ENCODE peak calls at places on chromosomes 6 and 20, in four cellular contexts. Z is cardiac muscle cell, N is endodermal cell, X is dorsolateral prefrontal cortex. U is an unnamed sample. For H3K27me3, the result is how much of the 10 kb centered on the place peaks cover.

GRCh38 chr6:103273048-103273447 is 1586.7 kb downstream of the HACE1 start:
- DNase-seq in Z (peak), N (no peak), X (no peak), U (no peak)

GRCh38 chr6:17585766-17586502 is 14.2 kb upstream of the FAM8A1 start:
- DNase-seq in Z (no peak), N (peak), X (no peak), U (no peak)

GRCh38 chr6:113829702-113830058 is 27.5 kb upstream of the MARCKS start:
- DNase-seq in Z (no peak), N (no peak), X (no peak), U (no peak)

GRCh38 chr20:62768815-62769287 is 27.4 kb upstream of the MRGBP start:
- DNase-seq in Z (peak), N (no peak), X (no peak), U (no peak)

GRCh38 chr6:107124934-107125348 is 9.6 kb upstream of the BEND3 start:
- DNase-seq in Z (no peak), N (peak), X (no peak), U (no peak)

GRCh38 chr6:125792172-125792571 is 1.4 kb downstream of the NCOA7 start:
- DNase-seq in Z (no peak), N (no peak), X (no peak), U (no peak)

GRCh38 chr20:18585134-18585533 is 2.7 kb upstream of the DTD1 start:
- DNase-seq in Z (no peak), N (peak), X (no peak), U (no peak)

GRCh38 chr20:8646026-8646425 is 422.9 kb upstream of the PLCB4 start:
- DNase-seq in Z (no peak), N (no peak), X (no peak), U (no peak)

GRCh38 chr20:45450097-45450818 is 19.3 kb upstream of the WFDC2 start:
- DNase-seq in Z (peak), N (peak), X (no peak), U (no peak)

GRCh38 chr6:143333749-143334520 is 116.6 kb downstream of the ADAT2 start:
- DNase-seq in Z (no peak), N (no peak), X (no peak), U (no peak)

GRCh38 chr6:88807622-88808021 is 155.8 kb downstream of the RNGTT start:
- DNase-seq in Z (no peak), N (no peak), X (no peak), U (no peak)

GRCh38 chr20:889110-889509 is 27.0 kb downstream of the ANGPT4 start:
- DNase-seq in Z (no peak), N (no peak), X (no peak), U (no peak)

GRCh38 chr20:16423311-16424212 is 149.7 kb downstream of the KIF16B start:
- DNase-seq in Z (no peak), N (no peak), X (no peak), U (no peak)

GRCh38 chr20:47320990-47321805 is 35.3 kb downstream of the ZMYND8 start:
- DNase-seq in Z (no peak), N (no peak), X (no peak), U (no peak)

GRCh38 chr6:30981942-30982772 is 1.4 kb upstream of the MUC21 start:
- DNase-seq in Z (peak), N (peak), X (no peak), U (no peak)

GRCh38 chr6:167795874-167796667 is 30.6 kb upstream of the AFDN start:
- DNase-seq in Z (no peak), N (no peak), X (peak), U (no peak)

GRCh38 chr6:169792306-169793015 is 41.0 kb downstream of the ERMARD start:
- DNase-seq in Z (no peak), N (peak), X (peak), U (peak)

GRCh38 chr20:19806806-19807691 is 49.0 kb downstream of the RIN2 start:
- DNase-seq in Z (no peak), N (no peak), X (no peak), U (no peak)

GRCh38 chr20:58688838-58689237 is 3.8 kb upstream of the NPEPL1 start:
- DNase-seq in Z (no peak), N (peak), X (no peak), U (no peak)

GRCh38 chr6:78701407-78701806 is 165.9 kb upstream of the IRAK1BP1 start:
- DNase-seq in Z (no peak), N (no peak), X (no peak), U (no peak)

GRCh38 chr6:138160329-138161117 is 1.2 kb upstream of the ARFGEF3 start:
- DNase-seq in Z (no peak), N (no peak), X (no peak), U (no peak)

GRCh38 chr6:138161434-138162103 is at the start of gene ARFGEF3:
- DNase-seq in Z (peak), N (peak), X (no peak), U (peak)

GRCh38 chr6:138162104-138162946 is 586 bp downstream of the ARFGEF3 start:
- DNase-seq in Z (peak), N (peak), X (no peak), U (peak)

GRCh38 chr6:138159246-138159645 is 2.5 kb upstream of the ARFGEF3 start:
- DNase-seq in Z (no peak), N (no peak), X (no peak), U (no peak)

DNA sequence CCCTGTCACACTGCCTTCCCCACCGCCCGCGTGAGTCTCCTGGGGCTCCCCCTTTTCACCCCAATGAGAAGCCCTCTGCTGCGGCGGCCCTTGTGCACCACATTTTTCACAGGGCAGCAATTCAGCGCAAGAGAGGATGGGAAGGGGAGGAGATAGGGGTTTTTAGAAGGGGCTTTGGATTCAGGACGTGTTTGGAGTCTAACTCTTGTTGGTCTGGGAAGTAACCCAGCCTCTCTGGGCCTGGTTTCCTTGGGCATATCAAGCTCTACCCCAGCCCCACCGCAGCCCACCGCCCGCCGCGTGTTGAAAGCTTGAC is 663 bp upstream of the ARFGEF3 start:
- DNase-seq in Z (no peak), N (no peak), X (no peak), U (no peak)
- H3K27me3 ChIP-seq in Z (half or more), N (under half), X (under half), U (under half)

DNA sequence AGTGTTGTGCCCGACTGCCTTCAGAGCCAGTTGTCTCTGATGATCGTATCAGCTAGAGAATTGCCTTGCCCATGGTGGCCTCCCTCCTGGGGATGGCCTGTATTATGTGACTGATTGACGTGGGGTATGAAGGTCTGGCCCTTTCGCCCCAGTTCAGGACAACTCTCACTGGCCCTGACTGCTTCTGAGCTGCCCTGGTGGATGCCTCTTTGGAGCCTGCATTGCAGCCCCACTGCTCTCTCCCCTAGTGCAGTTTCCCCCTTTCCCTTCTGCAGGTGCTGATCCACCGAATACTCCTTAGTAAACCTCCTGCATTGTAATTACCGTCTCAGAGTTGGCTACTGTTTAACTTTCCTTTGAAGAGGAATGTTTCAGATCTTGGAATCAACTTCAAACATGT is 18.2 kb downstream of the CD109 start:
- DNase-seq in Z (no peak), N (no peak), X (no peak), U (no peak)
- H3K27ac ChIP-seq in Z (no peak), N (no peak), X (no peak), U (peak)

GRCh38 chr20:31945319-31945718 is 6.5 kb downstream of the PDRG1 start:
- DNase-seq in Z (no peak), N (no peak), X (no peak), U (no peak)
- H3K27me3 ChIP-seq in Z (under half), N (under half), X (under half), U (under half)

DNA sequence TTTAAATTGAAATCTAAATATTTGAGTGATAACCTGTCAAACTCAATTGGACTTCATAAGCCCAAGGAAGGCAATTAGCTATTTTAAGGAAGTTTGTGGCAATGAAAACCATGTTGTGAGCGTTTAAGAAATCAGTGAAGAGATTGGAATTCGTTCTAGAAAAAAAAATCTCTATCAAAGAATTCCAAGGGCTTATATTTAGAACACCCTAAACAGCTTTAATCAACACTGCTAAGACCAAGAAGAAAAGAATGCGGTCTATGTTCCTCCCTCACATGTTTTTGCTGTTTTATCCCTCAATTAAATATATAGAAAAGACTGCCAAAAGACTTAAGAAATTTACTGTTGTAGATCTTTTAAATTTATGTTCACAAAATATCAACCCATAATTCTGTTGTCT is 16.6 kb upstream of the ABRACL start:
- DNase-seq in Z (no peak), N (no peak), X (no peak), U (no peak)
- H3K27ac ChIP-seq in Z (no peak), N (no peak), X (no peak), U (no peak)

GRCh38 chr20:60658661-60659060 is 593.4 kb upstream of the CDH4 start:
- DNase-seq in Z (peak), N (no peak), X (no peak), U (no peak)

GRCh38 chr20:60664106-60664505 is 588.0 kb upstream of the CDH4 start:
- DNase-seq in Z (no peak), N (no peak), X (no peak), U (no peak)
- H3K27me3 ChIP-seq in Z (under half), N (under half), X (under half), U (under half)

GRCh38 chr6:75422024-75422639 is 71.5 kb downstream of the FILIP1 start:
- DNase-seq in Z (no peak), N (no peak), X (no peak), U (no peak)

GRCh38 chr6:75419408-75419807 is 74.2 kb downstream of the FILIP1 start:
- DNase-seq in Z (no peak), N (no peak), X (no peak), U (no peak)

GRCh38 chr6:75421316-75422023 is 72.1 kb downstream of the FILIP1 start:
- DNase-seq in Z (no peak), N (no peak), X (no peak), U (no peak)

GRCh38 chr6:75418233-75418632 is 75.4 kb downstream of the FILIP1 start:
- DNase-seq in Z (no peak), N (no peak), X (no peak), U (no peak)

DNA sequence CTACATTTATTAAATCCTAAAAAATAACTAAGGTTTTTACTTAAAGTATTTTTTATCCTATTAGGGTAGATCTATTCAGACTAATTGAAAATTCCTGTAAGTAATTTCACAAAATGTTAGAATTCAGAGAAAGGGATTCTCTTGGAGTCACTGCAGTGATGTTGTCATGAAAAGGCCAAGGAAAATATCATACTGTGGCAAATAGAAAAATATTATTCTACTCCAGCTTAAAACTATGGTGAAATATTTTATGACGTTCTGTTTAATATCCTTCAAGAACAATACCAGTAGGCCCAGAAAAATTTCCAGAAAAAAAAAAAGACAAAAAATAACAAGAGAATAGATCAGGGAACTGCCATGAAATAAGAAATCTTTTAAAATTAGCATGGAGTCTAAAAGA is 73.6 kb downstream of the FILIP1 start:
- DNase-seq in Z (no peak), N (no peak), X (no peak), U (no peak)
- H3K27ac ChIP-seq in Z (no peak), N (no peak), X (no peak), U (no peak)

GRCh38 chr6:10419749-10420545 is 5.1 kb upstream of the TFAP2A start:
- DNase-seq in Z (no peak), N (no peak), X (no peak), U (no peak)
- H3K27me3 ChIP-seq in Z (half or more), N (half or more), X (half or more), U (half or more)

GRCh38 chr6:136103101-136103688 is 146.9 kb downstream of the MTFR2 start:
- DNase-seq in Z (peak), N (no peak), X (no peak), U (no peak)
- H3K27ac ChIP-seq in Z (peak), N (no peak), X (peak), U (peak)

GRCh38 chr6:101399627-101399955 is 6.1 kb downstream of the GRIK2 start:
- DNase-seq in Z (no peak), N (peak), X (no peak), U (no peak)

GRCh38 chr6:101398716-101399626 is 5.5 kb downstream of the GRIK2 start:
- DNase-seq in Z (no peak), N (peak), X (no peak), U (no peak)

GRCh38 chr6:101395345-101395744 is 1.8 kb downstream of the GRIK2 start:
- DNase-seq in Z (no peak), N (no peak), X (no peak), U (no peak)

GRCh38 chr6:101397199-101397598 is 3.7 kb downstream of the GRIK2 start:
- DNase-seq in Z (no peak), N (no peak), X (no peak), U (no peak)

DNA sequence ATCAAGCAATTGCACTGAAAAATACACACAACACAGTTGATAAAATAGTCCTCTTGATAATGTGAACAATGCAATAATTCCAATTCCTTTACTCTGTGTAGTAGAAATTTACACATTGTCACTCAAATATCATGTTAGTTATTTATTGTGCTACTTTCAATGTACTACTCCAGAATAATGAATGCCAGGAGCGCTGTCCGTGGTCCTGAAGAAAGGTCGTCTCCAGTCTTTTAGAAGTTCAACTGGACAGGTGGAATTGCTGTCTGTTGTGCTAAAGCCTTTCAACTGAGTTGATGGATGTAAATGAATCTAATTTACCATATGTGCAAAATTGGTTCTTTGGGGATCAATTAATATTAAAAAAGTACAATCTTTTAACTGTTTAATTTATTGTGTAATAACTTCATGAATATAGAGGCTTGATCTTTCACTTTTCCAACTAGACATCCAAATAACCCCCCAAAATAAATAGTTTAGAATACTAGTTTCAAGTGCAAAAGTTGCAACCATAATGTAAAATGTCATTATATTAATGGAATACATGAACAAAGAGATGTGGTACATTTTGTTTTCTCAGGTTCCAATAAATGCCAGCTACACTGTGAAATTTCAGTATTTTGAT is 3.2 kb downstream of the GRIK2 start:
- DNase-seq in Z (peak), N (peak), X (no peak), U (no peak)
- H3K27me3 ChIP-seq in Z (half or more), N (half or more), X (half or more), U (half or more)

GRCh38 chr6:35203152-35203670 is 10.5 kb upstream of the SCUBE3 start:
- DNase-seq in Z (no peak), N (no peak), X (no peak), U (no peak)
- H3K27ac ChIP-seq in Z (no peak), N (no peak), X (no peak), U (no peak)

U was measured in upper lobe of right lung.